ENCODE peak calls at places on chromosome 18, in nine cellular contexts. Y, E, F, V, Z, I, D, U and L are unnamed samples.

GRCh38 chr18:40366521-40366920 is 1588.5 kb upstream of the PIK3C3 start:
- DNase-seq in Z (no peak), U (no peak), I (no peak), F (no peak), E (no peak), Y (no peak), D (no peak), V (no peak), L (no peak)

GRCh38 chr18:75422341-75422910 is 5.1 kb downstream of the SMIM21 start:
- DNase-seq in E (no peak), Y (no peak), V (no peak), U (no peak), I (no peak), D (no peak), Z (no peak), F (no peak), L (no peak)

GRCh38 chr18:76619342-76620315 is 124.6 kb upstream of the ZNF516 start:
- DNase-seq in Z (no peak), V (peak), Y (peak), E (peak), F (no peak), U (no peak), D (no peak), I (no peak), L (peak)

GRCh38 chr18:61896767-61897166 is 4.0 kb upstream of the RNF152 start:
- DNase-seq in Y (peak), D (no peak), V (no peak), I (no peak), U (no peak), Z (peak), E (no peak), F (no peak), L (peak)

GRCh38 chr18:48788378-48788777 is 162.4 kb downstream of the SMAD7 start:
- DNase-seq in E (no peak), Y (no peak), U (no peak), I (no peak), V (no peak), D (no peak), Z (no peak), F (no peak), L (no peak)

GRCh38 chr18:26307161-26307773 is 81.0 kb downstream of the TAF4B start:
- DNase-seq in Y (no peak), V (peak), U (no peak), D (peak), Z (peak), I (peak), F (peak), E (no peak), L (peak)

GRCh38 chr18:57445488-57446319 is 10.5 kb downstream of the ONECUT2 start:
- DNase-seq in E (no peak), Y (no peak), U (no peak), V (no peak), F (no peak), I (no peak), D (no peak), Z (peak), L (no peak)

GRCh38 chr18:36095936-36096519 is 28.7 kb upstream of the RPRD1A start:
- DNase-seq in E (no peak), D (no peak), I (peak), F (peak), Z (peak), V (peak), Y (no peak), U (no peak), L (no peak)

GRCh38 chr18:44321868-44322590 is 358.7 kb upstream of the SETBP1 start:
- DNase-seq in Y (no peak), V (no peak), F (no peak), E (no peak), D (no peak), Z (peak), U (no peak), I (no peak), L (no peak)

GRCh38 chr18:9742588-9743131 is 34.6 kb downstream of the RAB31 start:
- DNase-seq in I (no peak), D (no peak), E (no peak), Y (no peak), V (no peak), F (no peak), Z (peak), U (no peak), L (no peak)

GRCh38 chr18:38563396-38563980 is 997.9 kb upstream of the CELF4 start:
- DNase-seq in F (no peak), E (no peak), Z (no peak), V (no peak), I (no peak), U (no peak), Y (no peak), D (no peak), L (no peak)

GRCh38 chr18:50654658-50655550 is 95.0 kb downstream of the MAPK4 start:
- DNase-seq in I (no peak), U (no peak), V (no peak), F (no peak), D (no peak), E (no peak), Y (peak), Z (no peak), L (peak)

GRCh38 chr18:58057291-58057965 is 13.4 kb downstream of the NEDD4L start:
- DNase-seq in Z (peak), D (no peak), Y (no peak), F (no peak), I (no peak), U (no peak), E (peak), V (no peak), L (peak)

GRCh38 chr18:3652380-3653262 is 202.6 kb downstream of the TGIF1 start:
- DNase-seq in Z (peak), E (no peak), I (peak), Y (peak), V (no peak), D (no peak), U (no peak), F (peak), L (no peak)

GRCh38 chr18:49839012-49839411 is 25.7 kb upstream of the ACAA2 start:
- DNase-seq in U (no peak), F (no peak), Z (peak), I (no peak), D (no peak), Y (no peak), E (no peak), V (no peak), L (no peak)

GRCh38 chr18:51195086-51195601 is 2.3 kb downstream of the MEX3C start:
- DNase-seq in E (no peak), Z (no peak), U (no peak), F (no peak), Y (no peak), I (no peak), D (no peak), V (no peak), L (no peak)

GRCh38 chr18:62862451-62862850 is 147.1 kb downstream of the PHLPP1 start:
- DNase-seq in V (no peak), E (no peak), U (no peak), I (no peak), F (no peak), Z (peak), D (no peak), Y (no peak), L (no peak)

GRCh38 chr18:13809521-13810252 is 14.3 kb upstream of the MC5R start:
- DNase-seq in E (no peak), Y (no peak), U (no peak), I (no peak), V (no peak), F (no peak), D (no peak), Z (no peak), L (no peak)

GRCh38 chr18:76977681-76978234 is 154.8 kb downstream of the MBP start:
- DNase-seq in E (no peak), Y (no peak), Z (no peak), I (peak), D (no peak), U (no peak), F (no peak), V (peak), L (no peak)

GRCh38 chr18:47932603-47933002 is 2.1 kb upstream of the SMAD2 start:
- DNase-seq in D (no peak), F (no peak), E (no peak), Z (peak), Y (no peak), V (no peak), I (no peak), U (no peak), L (no peak)